ENCODE peak calls at places on chromosomes 12 and 14, in ten cellular contexts. C is spleen, I is K562, H is erythroblast, P is sigmoid colon, K is endothelial cell of umbilical vein, N is A549, U is stomach, S is adrenal gland, J is HepG2. T is an unnamed sample.

GRCh38 chr14:75979641-75980422 is 2.0 kb downstream of the TGFB3 start:
- DNase-seq in C (no peak), I (no peak), H (no peak), P (peak), K (no peak), N (no peak), U (no peak), S (no peak), J (no peak), T (no peak)

GRCh38 chr14:22977684-22978486 is 4.5 kb downstream of the AJUBA start:
- DNase-seq in C (no peak), I (peak), H (no peak), P (peak), K (peak), N (peak), U (peak), S (peak), J (peak), T (peak)

GRCh38 chr12:72264548-72265175 is 7.5 kb upstream of the TRHDE start:
- DNase-seq in C (no peak), I (peak), H (no peak), P (no peak), K (peak), N (no peak), U (no peak), S (no peak), J (peak), T (no peak)

GRCh38 chr12:82124711-82125110 is 233.5 kb downstream of the CCDC59 start:
- DNase-seq in C (no peak), I (no peak), H (no peak), P (no peak), K (no peak), N (no peak), U (no peak), S (no peak), J (no peak), T (no peak)

GRCh38 chr14:94665121-94665520 is 52.9 kb downstream of the SERPINA3 start:
- DNase-seq in C (no peak), I (no peak), H (no peak), P (peak), K (peak), N (no peak), U (no peak), S (peak), J (no peak), T (no peak)

GRCh38 chr12:112319395-112319794 is 62.8 kb downstream of the HECTD4 start:
- DNase-seq in C (no peak), I (no peak), H (no peak), P (no peak), K (no peak), N (no peak), U (no peak), S (no peak), J (peak), T (no peak)

GRCh38 chr12:32467959-32468863 is 68.9 kb downstream of the FGD4 start:
- DNase-seq in C (no peak), I (no peak), H (no peak), P (no peak), K (peak), N (no peak), U (no peak), S (no peak), J (no peak), T (no peak)

GRCh38 chr12:113333877-113334785 is 778 bp downstream of the SLC8B1 start:
- DNase-seq in C (peak), I (no peak), H (peak), P (no peak), K (peak), N (no peak), U (peak), S (peak), J (no peak), T (no peak)

GRCh38 chr12:105204916-105205315 is 31.1 kb downstream of the APPL2 start:
- DNase-seq in C (no peak), I (no peak), H (no peak), P (no peak), K (peak), N (no peak), U (no peak), S (peak), J (no peak), T (peak)

DNA sequence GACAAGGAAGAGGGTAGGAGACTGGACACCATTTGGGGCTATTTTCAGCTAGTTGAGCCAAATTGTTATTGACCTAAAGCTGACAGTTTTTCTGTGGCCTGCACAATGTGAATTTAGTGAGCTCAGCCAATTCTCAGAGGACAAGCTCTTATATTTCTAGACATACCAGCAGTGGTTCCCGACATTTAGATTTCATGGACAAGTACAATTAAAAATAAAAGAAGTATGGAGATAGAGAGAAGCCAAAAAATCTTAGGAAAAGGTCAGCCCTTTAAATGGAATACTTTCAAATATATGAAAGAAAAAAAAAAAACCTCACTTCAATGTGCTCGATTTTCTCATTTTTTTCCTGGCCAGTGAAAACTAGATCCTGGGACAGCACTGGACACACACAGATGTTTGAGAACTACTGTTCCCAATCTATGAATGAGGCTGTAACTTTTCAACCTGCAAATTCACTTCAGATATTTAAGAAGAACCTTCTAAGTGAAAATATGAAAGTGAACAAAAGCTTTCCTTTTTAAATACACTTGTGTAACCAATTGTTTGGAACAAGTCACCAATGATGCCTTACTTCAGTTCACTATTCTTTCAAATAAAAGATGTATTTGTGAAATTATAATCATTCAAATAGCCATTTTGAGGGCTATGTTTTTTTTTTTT is 109.5 kb downstream of the SLC38A1 start:
- DNase-seq in C (no peak), I (no peak), H (no peak), P (no peak), K (no peak), N (no peak), U (no peak), S (no peak), J (no peak), T (no peak)
- TF ChIP-seq POLR2A in C (no peak), I (no peak), H (no peak), P (no peak), K (no peak), N (no peak), U (no peak), S (no peak), J (no peak), T (no peak)

DNA sequence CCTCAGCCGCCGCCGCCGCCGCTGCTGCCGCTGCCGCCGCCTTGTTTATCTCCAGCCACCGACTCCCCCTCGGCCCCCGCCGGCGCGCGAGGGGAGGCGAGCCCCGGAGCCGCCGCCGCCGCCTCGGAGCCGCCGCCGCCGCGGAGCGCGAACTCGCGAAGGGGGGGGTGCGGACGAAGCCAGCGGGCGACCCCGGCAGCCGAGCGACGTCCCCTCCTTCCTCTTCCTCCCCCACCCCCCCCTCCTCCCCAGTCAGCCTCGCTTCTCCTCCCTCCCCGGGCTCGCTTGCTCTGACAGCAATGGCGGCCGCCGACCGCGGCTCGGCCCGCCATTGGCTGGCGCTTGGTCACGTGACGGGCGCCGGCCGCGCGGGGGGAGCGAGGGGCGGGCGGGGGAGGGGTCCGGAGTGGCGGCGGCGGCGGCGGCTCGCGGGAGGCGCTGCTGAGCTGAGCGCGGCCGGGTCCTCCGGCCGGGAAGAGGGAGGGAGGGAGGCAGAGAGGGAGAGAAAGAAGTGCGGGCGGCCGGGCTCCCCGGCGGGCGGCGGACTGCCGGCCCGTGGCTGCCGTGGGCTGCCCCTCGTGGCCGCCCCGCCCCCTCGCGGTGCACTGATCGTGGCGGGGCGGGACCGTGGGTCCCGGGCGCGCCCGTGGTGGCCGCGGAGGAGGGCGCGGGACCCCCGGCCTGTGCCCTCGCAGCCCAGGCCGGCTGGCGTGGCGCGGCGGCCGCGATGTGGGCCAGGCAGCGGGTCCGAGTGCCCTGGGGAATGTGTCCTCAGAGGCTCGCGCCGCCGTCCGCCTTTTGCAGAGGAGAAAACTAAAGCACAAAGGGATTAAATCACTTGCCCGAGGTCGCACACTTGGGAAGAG is at the start of gene MED13L:
- DNase-seq in C (peak), I (peak), H (peak), P (peak), K (peak), N (peak), U (peak), S (peak), J (peak), T (peak)
- TF ChIP-seq POLR2A in C (no peak), I (no peak), H (no peak), P (no peak), K (no peak), N (peak), U (no peak), S (peak), J (peak), T (peak)

GRCh38 chr12:12032260-12032761 is 38.4 kb upstream of the BCL2L14 start:
- DNase-seq in C (no peak), I (no peak), H (no peak), P (no peak), K (no peak), N (no peak), U (no peak), S (no peak), J (no peak), T (no peak)
- TF ChIP-seq POLR2A in C (no peak), I (no peak), H (no peak), P (no peak), K (no peak), N (no peak), U (no peak), S (no peak), J (no peak), T (no peak)

GRCh38 chr14:93332853-93333630 is at the start of gene BTBD7:
- DNase-seq in C (peak), I (peak), H (peak), P (peak), K (peak), N (peak), U (peak), S (peak), J (peak), T (peak)
- TF ChIP-seq POLR2A in C (no peak), I (peak), H (peak), P (no peak), K (peak), N (peak), U (no peak), S (peak), J (peak), T (peak)

DNA sequence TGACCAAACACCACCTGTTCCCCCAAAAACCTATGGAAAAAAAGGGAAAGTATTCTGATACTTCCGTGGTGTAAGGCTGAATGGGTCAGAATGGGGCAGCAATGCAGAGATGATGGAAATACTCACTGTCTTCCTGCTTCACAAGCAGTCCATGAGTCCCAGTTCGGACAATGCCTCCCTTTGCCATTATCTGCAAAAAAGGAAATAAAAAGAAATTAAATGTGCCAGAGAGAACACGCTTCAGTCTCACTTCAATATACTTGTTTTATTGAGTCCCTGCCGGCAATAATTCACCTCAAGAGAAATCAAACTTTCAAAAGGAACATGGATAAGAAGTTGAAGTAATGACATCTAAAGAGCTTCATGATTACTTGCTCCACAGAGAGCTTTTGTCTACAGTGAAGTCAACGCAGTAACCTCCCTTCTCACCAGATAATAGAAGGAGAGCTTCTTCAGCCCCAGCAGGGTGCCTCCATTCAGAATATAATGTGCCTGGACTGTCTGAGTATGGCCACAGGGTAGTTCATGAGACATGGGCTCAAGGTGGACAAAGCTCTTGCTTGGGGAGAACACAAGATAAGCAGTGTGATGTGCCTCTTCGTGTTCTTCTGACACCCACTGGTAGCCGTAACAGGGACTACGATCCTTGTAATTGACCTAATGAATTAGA is 14.6 kb downstream of the A2M start:
- DNase-seq in C (no peak), I (no peak), H (no peak), P (no peak), K (no peak), N (no peak), U (no peak), S (no peak), J (no peak), T (no peak)
- TF ChIP-seq POLR2A in C (no peak), I (no peak), H (no peak), P (no peak), K (no peak), N (no peak), U (no peak), S (no peak), J (peak), T (no peak)

GRCh38 chr14:102080183-102081080 is 6.4 kb downstream of the HSP90AA1 start:
- DNase-seq in C (peak), I (no peak), H (no peak), P (no peak), K (no peak), N (no peak), U (no peak), S (no peak), J (no peak), T (no peak)
- TF ChIP-seq POLR2A in C (no peak), I (peak), H (no peak), P (no peak), K (no peak), N (no peak), U (no peak), S (no peak), J (peak), T (no peak)

DNA sequence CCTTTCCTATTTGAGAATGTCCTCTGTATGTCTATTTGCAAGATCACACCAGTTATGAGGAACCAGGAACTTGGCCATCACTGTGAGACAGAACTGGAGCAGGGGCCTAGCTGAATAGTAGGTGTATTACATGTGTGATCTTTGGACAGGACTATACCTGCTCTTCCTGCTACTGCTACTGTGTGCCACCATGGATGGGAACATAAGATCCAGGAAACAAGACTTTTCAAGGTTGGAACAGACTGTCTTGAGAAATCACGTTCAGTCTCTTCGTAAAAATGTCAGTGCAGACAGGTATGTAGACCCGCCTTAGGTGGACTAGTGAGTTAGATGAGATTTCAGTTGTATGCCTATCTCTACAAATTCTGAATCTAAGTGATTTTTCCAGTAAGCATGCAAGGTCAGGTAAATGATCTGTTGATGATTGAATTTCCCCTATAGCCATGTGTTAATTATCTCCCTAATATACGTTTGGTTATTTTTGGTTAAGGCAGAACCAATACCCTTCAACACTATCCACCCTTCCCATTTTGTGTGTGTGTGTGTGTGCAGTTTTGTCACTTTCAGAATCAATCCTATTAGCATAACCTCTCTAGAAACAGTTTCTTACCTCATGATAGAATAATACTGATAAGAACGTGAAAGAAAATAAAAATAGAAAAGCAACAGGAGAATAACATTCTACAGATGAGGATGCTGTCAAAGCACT is 7.1 kb downstream of the A2M start:
- DNase-seq in C (no peak), I (no peak), H (no peak), P (no peak), K (no peak), N (no peak), U (no peak), S (no peak), J (no peak), T (no peak)
- TF ChIP-seq POLR2A in C (no peak), I (no peak), H (no peak), P (no peak), K (no peak), N (no peak), U (no peak), S (no peak), J (no peak), T (no peak)

GRCh38 chr12:110065540-110065939 is 17.2 kb upstream of the C12orf76 start:
- DNase-seq in C (no peak), I (no peak), H (no peak), P (no peak), K (no peak), N (no peak), U (no peak), S (no peak), J (no peak), T (no peak)

GRCh38 chr12:110068654-110069053 is 20.3 kb upstream of the C12orf76 start:
- DNase-seq in C (peak), I (no peak), H (no peak), P (no peak), K (no peak), N (no peak), U (no peak), S (no peak), J (no peak), T (no peak)

GRCh38 chr12:110071504-110071903 is 23.2 kb upstream of the C12orf76 start:
- DNase-seq in C (no peak), I (no peak), H (no peak), P (no peak), K (no peak), N (no peak), U (no peak), S (no peak), J (no peak), T (no peak)

GRCh38 chr12:110071967-110072366 is 23.6 kb upstream of the C12orf76 start:
- DNase-seq in C (no peak), I (no peak), H (no peak), P (no peak), K (no peak), N (no peak), U (no peak), S (no peak), J (no peak), T (no peak)

GRCh38 chr12:110067531-110067930 is 19.2 kb upstream of the C12orf76 start:
- DNase-seq in C (peak), I (no peak), H (no peak), P (no peak), K (no peak), N (no peak), U (no peak), S (no peak), J (no peak), T (no peak)
- TF ChIP-seq POLR2A in C (no peak), I (no peak), H (no peak), P (no peak), K (no peak), N (no peak), U (no peak), S (no peak), J (no peak), T (no peak)

GRCh38 chr12:84117190-84117589 is 795.4 kb downstream of the SLC6A15 start:
- DNase-seq in C (no peak), I (no peak), H (no peak), P (no peak), K (no peak), N (peak), U (no peak), S (no peak), J (no peak), T (no peak)
- TF ChIP-seq POLR2A in C (no peak), I (no peak), H (no peak), P (no peak), K (no peak), N (no peak), U (no peak), S (no peak), J (no peak), T (no peak)

T was measured in H54.